ENCODE peak calls at places on chromosomes 1 and 21, in four cellular contexts. One of them, this sample, is unnamed.

GRCh38 chr1:53654216-53655210 is 84.5 kb downstream of the GLIS1 start:
- DNase-seq in body of pancreas: no peak
- DNase-seq in neural progenitor cell: no peak
- DNase-seq in heart left ventricle: no peak
- DNase-seq in this sample: no peak

GRCh38 chr1:202146993-202147392 is 2.5 kb upstream of the ARL8A start:
- DNase-seq in body of pancreas: no peak
- DNase-seq in neural progenitor cell: no peak
- DNase-seq in heart left ventricle: no peak
- DNase-seq in this sample: no peak

GRCh38 chr21:24045775-24046215 is 1561.5 kb downstream of the MRPL39 start:
- DNase-seq in body of pancreas: peak; percentile 66
- DNase-seq in neural progenitor cell: peak; percentile 1
- DNase-seq in heart left ventricle: peak; percentile 67
- DNase-seq in this sample: peak; percentile 66

GRCh38 chr1:108592030-108592759 is 32.3 kb downstream of the EEIG2 start:
- DNase-seq in body of pancreas: no peak
- DNase-seq in neural progenitor cell: no peak
- DNase-seq in heart left ventricle: no peak
- DNase-seq in this sample: no peak

GRCh38 chr1:58628987-58629598 is 52.0 kb upstream of the TACSTD2 start:
- DNase-seq in body of pancreas: no peak
- DNase-seq in neural progenitor cell: no peak
- DNase-seq in heart left ventricle: no peak
- DNase-seq in this sample: no peak

GRCh38 chr1:175221548-175222175 is 29.1 kb upstream of the KIAA0040 start:
- DNase-seq in body of pancreas: peak; percentile 47
- DNase-seq in neural progenitor cell: peak; percentile 60
- DNase-seq in heart left ventricle: peak; percentile 51
- DNase-seq in this sample: peak; percentile 40

GRCh38 chr1:234331511-234331910 is 41.7 kb upstream of the COA6 start:
- DNase-seq in body of pancreas: no peak
- DNase-seq in neural progenitor cell: no peak
- DNase-seq in heart left ventricle: no peak
- DNase-seq in this sample: no peak

GRCh38 chr21:34949045-34949444 is 100.1 kb downstream of the RUNX1 start:
- DNase-seq in body of pancreas: no peak
- DNase-seq in neural progenitor cell: no peak
- DNase-seq in heart left ventricle: no peak
- DNase-seq in this sample: no peak

GRCh38 chr1:243249214-243249613 is 5.9 kb downstream of the CEP170 start:
- DNase-seq in body of pancreas: no peak
- DNase-seq in neural progenitor cell: no peak
- DNase-seq in heart left ventricle: no peak
- DNase-seq in this sample: no peak

GRCh38 chr1:197144570-197145325 is 1.7 kb downstream of the ASPM start:
- DNase-seq in body of pancreas: no peak
- DNase-seq in neural progenitor cell: no peak
- DNase-seq in heart left ventricle: no peak
- DNase-seq in this sample: no peak

GRCh38 chr1:84286071-84286470 is 15.4 kb upstream of the SAMD13 start:
- DNase-seq in body of pancreas: no peak
- DNase-seq in neural progenitor cell: no peak
- DNase-seq in heart left ventricle: no peak
- DNase-seq in this sample: no peak

GRCh38 chr1:39358491-39358890 is 132.9 kb upstream of the BMP8A start:
- DNase-seq in body of pancreas: no peak
- DNase-seq in neural progenitor cell: no peak
- DNase-seq in heart left ventricle: no peak
- DNase-seq in this sample: no peak

GRCh38 chr1:64953241-64953640 is 13.1 kb downstream of the JAK1 start:
- DNase-seq in body of pancreas: no peak
- DNase-seq in neural progenitor cell: no peak
- DNase-seq in heart left ventricle: no peak
- DNase-seq in this sample: no peak

GRCh38 chr1:42924249-42925131 is 34.2 kb downstream of the SLC2A1 start:
- DNase-seq in body of pancreas: peak; percentile 92
- DNase-seq in neural progenitor cell: peak; percentile 99
- DNase-seq in heart left ventricle: peak; percentile 96
- DNase-seq in this sample: peak; percentile 96
- TF ChIP-seq CTCF in body of pancreas: no peak
- TF ChIP-seq CTCF in neural progenitor cell: peak; percentile 53
- TF ChIP-seq CTCF in heart left ventricle: peak; percentile 39
- TF ChIP-seq CTCF in this sample: peak; percentile 26

GRCh38 chr1:2935766-2936390 is 85.4 kb upstream of the ACTRT2 start:
- DNase-seq in body of pancreas: no peak
- DNase-seq in neural progenitor cell: no peak
- DNase-seq in heart left ventricle: no peak
- DNase-seq in this sample: no peak
- H3K4me1 ChIP-seq in body of pancreas: peaks cover 9% of the 10 kb centered on the region
- H3K4me1 ChIP-seq in neural progenitor cell: no peaks in the 10 kb centered on the region
- H3K4me1 ChIP-seq in heart left ventricle: no peaks in the 10 kb centered on the region
- H3K4me1 ChIP-seq in this sample: no peaks in the 10 kb centered on the region

GRCh38 chr21:25640671-25641292 is 1.7 kb downstream of the JAM2 start:
- DNase-seq in body of pancreas: no peak
- DNase-seq in neural progenitor cell: no peak
- DNase-seq in heart left ventricle: no peak
- DNase-seq in this sample: no peak
- H3K4me3 ChIP-seq in body of pancreas: no peak overlapping the region
- H3K4me3 ChIP-seq in neural progenitor cell: peak overlapping the region; percentile 76
- H3K4me3 ChIP-seq in heart left ventricle: peak overlapping the region; percentile 75
- H3K4me3 ChIP-seq in this sample: peak overlapping the region; percentile 92

DNA sequence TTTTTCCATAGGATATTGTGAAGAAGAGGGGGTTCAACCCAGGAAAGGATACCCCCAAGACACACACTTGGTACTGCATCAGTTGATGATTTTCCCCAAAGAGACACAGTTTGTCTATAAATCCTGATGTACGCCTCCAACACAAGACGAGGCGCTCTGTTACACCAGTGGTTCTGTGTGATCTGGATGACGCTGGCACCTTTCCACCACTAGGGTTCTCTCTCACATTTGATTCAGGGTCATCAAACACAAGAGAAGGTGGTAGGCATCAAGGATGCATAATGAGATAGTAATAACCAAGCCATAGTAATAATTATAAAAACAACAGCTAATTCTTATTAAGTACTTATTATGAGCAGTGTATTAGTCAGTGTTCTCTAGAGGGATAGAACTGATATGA is 508.8 kb upstream of the ZP4 start:
- DNase-seq in body of pancreas: no peak
- DNase-seq in neural progenitor cell: peak; percentile 16
- DNase-seq in heart left ventricle: no peak
- DNase-seq in this sample: no peak
- TF ChIP-seq CTCF in body of pancreas: no peak
- TF ChIP-seq CTCF in neural progenitor cell: peak; percentile 43
- TF ChIP-seq CTCF in heart left ventricle: no peak
- TF ChIP-seq CTCF in this sample: no peak

GRCh38 chr21:44425307-44425894 is 29.9 kb upstream of the LRRC3 start:
- DNase-seq in body of pancreas: no peak
- DNase-seq in neural progenitor cell: no peak
- DNase-seq in heart left ventricle: peak; percentile 22
- DNase-seq in this sample: peak; percentile 10
- H3K4me1 ChIP-seq in body of pancreas: no peaks in the 10 kb centered on the region
- H3K4me1 ChIP-seq in neural progenitor cell: no peaks in the 10 kb centered on the region
- H3K4me1 ChIP-seq in heart left ventricle: no peaks in the 10 kb centered on the region
- H3K4me1 ChIP-seq in this sample: no peaks in the 10 kb centered on the region

DNA sequence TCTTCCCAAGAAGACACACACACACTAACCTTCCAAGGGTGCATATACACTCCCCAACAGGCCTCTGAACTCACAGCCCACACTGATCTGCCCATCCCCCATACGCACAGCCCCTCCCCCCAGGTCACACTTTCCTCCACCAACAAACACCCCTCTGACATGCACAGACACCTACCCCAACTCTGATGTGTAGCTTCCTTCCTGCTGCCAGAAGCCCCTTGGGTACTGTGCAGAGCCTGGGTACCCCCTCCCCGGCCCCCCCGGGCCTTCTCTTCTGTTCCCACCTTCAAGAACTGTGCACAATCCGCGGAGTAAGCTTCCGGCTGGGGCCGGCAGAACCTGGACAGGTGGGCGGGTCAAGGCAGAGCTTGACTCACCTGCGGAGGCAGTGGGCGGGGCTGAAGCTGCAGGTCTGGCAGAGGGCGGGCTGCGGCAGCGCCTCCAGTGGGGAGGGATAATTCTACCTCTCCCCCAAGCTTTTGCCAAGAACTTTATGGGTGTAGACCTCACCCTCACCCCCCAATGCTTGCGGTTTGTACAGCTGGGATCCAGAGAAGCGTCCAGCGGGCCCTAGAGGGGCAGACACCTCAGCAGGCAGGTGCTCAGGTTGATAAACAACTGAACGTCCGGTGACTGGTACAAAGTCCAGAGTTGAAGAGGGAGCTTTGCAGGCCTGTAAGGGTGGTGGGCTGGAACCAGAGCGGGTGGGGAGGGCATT is at the start of gene C1orf210:
- DNase-seq in body of pancreas: peak; percentile 95
- DNase-seq in neural progenitor cell: peak; percentile 34
- DNase-seq in heart left ventricle: no peak
- DNase-seq in this sample: no peak
- H3K4me3 ChIP-seq in body of pancreas: peak within 1 kb of the TSS; percentile 56
- H3K4me3 ChIP-seq in neural progenitor cell: peak within 1 kb of the TSS; percentile 7
- H3K4me3 ChIP-seq in heart left ventricle: no peak within 1 kb of the TSS
- H3K4me3 ChIP-seq in this sample: no peak within 1 kb of the TSS

DNA sequence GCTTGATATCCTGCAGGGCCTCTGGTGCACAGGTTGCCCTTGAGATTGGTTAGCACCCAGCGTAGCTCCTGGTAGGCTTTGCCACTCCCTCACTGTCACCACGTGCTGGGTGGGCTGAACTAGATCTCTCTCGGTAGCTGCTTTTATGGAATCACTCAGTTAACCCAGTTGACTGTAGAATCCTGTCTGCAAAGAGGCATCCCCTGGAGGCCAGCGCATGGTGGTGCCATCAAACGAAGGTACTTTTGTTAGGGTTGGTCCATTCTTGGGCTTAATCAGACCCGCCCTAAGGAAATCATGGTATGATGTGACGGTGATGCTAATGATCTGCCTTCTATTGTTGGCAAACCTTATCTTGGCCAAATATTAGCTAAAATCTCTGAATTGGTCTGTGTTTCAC is 153.4 kb downstream of the GALNT2 start:
- DNase-seq in body of pancreas: no peak
- DNase-seq in neural progenitor cell: no peak
- DNase-seq in heart left ventricle: no peak
- DNase-seq in this sample: no peak
- TF ChIP-seq CTCF in body of pancreas: no peak
- TF ChIP-seq CTCF in neural progenitor cell: peak; percentile 25
- TF ChIP-seq CTCF in heart left ventricle: no peak
- TF ChIP-seq CTCF in this sample: no peak